ENCODE peak calls at places on chromosomes 5 and 9, in nine cellular contexts. N, F, U, Z, I, L, O, T and B are unnamed samples. For H3K4me1 and H3K27me3, the result is how much of the 10 kb centered on the place peaks cover.

GRCh38 chr5:10307206-10308148 is at the start of gene CMBL:
- DNase-seq in N (no peak), F (peak), U (peak), Z (peak), I (peak), L (peak), O (peak), T (peak), B (peak)

GRCh38 chr5:32092938-32093812 is 80.9 kb downstream of the GOLPH3 start:
- DNase-seq in N (peak), F (peak), U (peak), Z (peak), I (peak), L (peak), O (peak), T (peak), B (peak)

GRCh38 chr9:69471433-69471832 is 146.4 kb downstream of the ENTREP1 start:
- DNase-seq in N (no peak), F (no peak), U (no peak), Z (no peak), I (no peak), L (no peak), O (no peak), T (no peak), B (no peak)

GRCh38 chr9:686381-686813 is 155.1 kb upstream of the DMRT1 start:
- DNase-seq in N (no peak), F (no peak), U (peak), Z (no peak), I (peak), L (peak), O (no peak), T (no peak), B (no peak)

GRCh38 chr5:127419007-127419406 is 98.4 kb upstream of the PRRC1 start:
- DNase-seq in N (no peak), F (no peak), U (no peak), Z (no peak), I (no peak), L (no peak), O (no peak), T (no peak), B (no peak)

GRCh38 chr5:151592855-151593408 is 1.8 kb upstream of the FAT2 start:
- DNase-seq in N (no peak), F (no peak), U (no peak), Z (no peak), I (no peak), L (no peak), O (peak), T (no peak), B (no peak)

GRCh38 chr9:134174073-134174449 is 9.7 kb upstream of the RNU6ATAC start:
- DNase-seq in N (no peak), F (no peak), U (no peak), Z (no peak), I (no peak), L (no peak), O (no peak), T (no peak), B (no peak)

GRCh38 chr9:749712-750111 is 91.8 kb upstream of the DMRT1 start:
- DNase-seq in N (no peak), F (peak), U (no peak), Z (peak), I (no peak), L (no peak), O (no peak), T (no peak), B (no peak)

GRCh38 chr5:179271821-179272325 is 73.4 kb downstream of the ADAMTS2 start:
- DNase-seq in N (no peak), F (no peak), U (no peak), Z (no peak), I (peak), L (no peak), O (no peak), T (peak), B (peak)

GRCh38 chr9:16058131-16058549 is 505.3 kb downstream of the CCDC171 start:
- DNase-seq in N (no peak), F (no peak), U (peak), Z (peak), I (no peak), L (no peak), O (no peak), T (no peak), B (no peak)

GRCh38 chr5:141758316-141758965 is 76.4 kb upstream of the ARAP3 start:
- DNase-seq in N (peak), F (no peak), U (peak), Z (no peak), I (no peak), L (no peak), O (no peak), T (no peak), B (no peak)

GRCh38 chr5:107519900-107520354 is 150.8 kb downstream of the EFNA5 start:
- DNase-seq in N (peak), F (no peak), U (peak), Z (no peak), I (no peak), L (no peak), O (no peak), T (no peak), B (no peak)

GRCh38 chr9:121821326-121821725 is 169.9 kb downstream of the DAB2IP start:
- DNase-seq in N (no peak), F (no peak), U (no peak), Z (no peak), I (no peak), L (no peak), O (no peak), T (no peak), B (no peak)

GRCh38 chr9:93020785-93021670 is 37.5 kb upstream of the SUSD3 start:
- DNase-seq in N (no peak), F (no peak), U (no peak), Z (peak), I (no peak), L (no peak), O (no peak), T (no peak), B (no peak)

GRCh38 chr9:36082928-36083327 is 46.2 kb downstream of the RECK start:
- DNase-seq in N (no peak), F (no peak), U (no peak), Z (no peak), I (no peak), L (no peak), O (no peak), T (no peak), B (no peak)

GRCh38 chr5:111603446-111603827 is 91.1 kb upstream of the STARD4 start:
- DNase-seq in N (no peak), F (no peak), U (no peak), Z (no peak), I (no peak), L (no peak), O (no peak), T (no peak), B (no peak)

GRCh38 chr5:52693279-52693678 is 94.4 kb upstream of the ITGA1 start:
- DNase-seq in N (no peak), F (no peak), U (peak), Z (peak), I (peak), L (no peak), O (peak), T (no peak), B (peak)

DNA sequence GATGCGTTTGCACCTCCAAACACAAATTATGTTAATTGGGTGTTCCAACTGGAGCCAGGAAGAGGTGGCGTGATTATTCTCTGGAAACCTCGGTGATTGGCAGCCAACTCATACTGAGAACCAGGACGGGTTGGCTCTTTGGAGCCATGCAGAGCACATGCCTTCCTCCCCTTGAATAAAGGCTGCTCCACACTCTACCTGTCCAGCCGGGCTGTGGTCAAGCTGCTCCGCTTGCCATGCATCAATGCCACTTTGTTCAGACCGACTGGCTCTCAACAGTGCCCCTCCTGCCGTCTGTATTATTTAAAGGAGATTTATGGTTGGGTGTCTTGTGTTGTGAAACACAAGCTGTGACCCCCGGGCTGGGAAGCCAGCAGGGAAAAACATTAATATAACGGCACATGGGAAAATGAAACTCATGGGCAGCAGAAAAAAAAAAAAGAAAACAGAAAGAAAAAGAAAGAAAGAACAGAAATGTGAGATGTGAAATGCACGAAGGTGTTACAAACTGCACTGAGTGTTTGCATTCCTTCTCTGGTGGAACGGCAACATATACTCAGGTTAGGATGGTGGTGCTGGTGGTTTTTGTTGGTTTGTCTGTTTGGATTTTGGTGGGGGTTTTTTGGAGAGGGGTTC is 190.9 kb downstream of the EBF1 start:
- DNase-seq in N (no peak), F (no peak), U (no peak), Z (no peak), I (no peak), L (no peak), O (no peak), T (no peak), B (no peak)
- H3K4me1 ChIP-seq in N (under half), F (under half), U (under half), Z (under half), I (under half), L (under half), O (under half), T (under half), B (under half)

DNA sequence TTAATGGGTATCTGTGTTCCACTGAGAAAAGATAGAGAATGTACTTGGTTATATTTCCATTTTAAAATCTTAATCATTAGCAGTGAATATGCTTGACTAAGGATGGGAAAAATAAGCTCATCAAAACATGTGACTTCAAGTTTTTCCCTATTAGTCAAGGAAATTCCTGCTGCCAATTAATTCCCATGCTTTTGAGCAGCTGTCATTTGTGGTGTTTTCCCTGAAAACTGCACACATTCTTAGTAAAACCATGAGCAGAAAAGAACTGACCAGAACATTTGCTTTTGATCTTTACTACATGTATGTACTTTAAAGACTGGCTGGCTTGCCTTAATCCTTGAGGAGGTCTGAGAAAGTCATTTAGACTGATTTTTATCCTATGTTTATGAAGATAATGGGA is 75.2 kb downstream of the AOPEP start:
- DNase-seq in N (no peak), F (no peak), U (peak), Z (no peak), I (no peak), L (no peak), O (no peak), T (no peak), B (no peak)
- H3K27ac ChIP-seq in N (no peak), F (no peak), U (peak), Z (no peak), I (peak), L (peak), O (no peak), T (peak), B (no peak)

GRCh38 chr5:18236386-18236785 is 602.1 kb downstream of the TAF11L14 start:
- DNase-seq in N (no peak), F (no peak), U (peak), Z (no peak), I (no peak), L (no peak), O (no peak), T (no peak), B (no peak)
- H3K27me3 ChIP-seq in N (under half), F (under half), U (under half), Z (under half), I (under half), L (under half), O (under half), T (under half), B (under half)

GRCh38 chr9:136676920-136677686 is 10.2 kb downstream of the AGPAT2 start:
- DNase-seq in N (no peak), F (no peak), U (no peak), Z (no peak), I (no peak), L (no peak), O (no peak), T (no peak), B (no peak)

GRCh38 chr9:136674786-136675349 is 12.2 kb downstream of the EGFL7 start:
- DNase-seq in N (no peak), F (no peak), U (no peak), Z (no peak), I (peak), L (no peak), O (peak), T (no peak), B (no peak)

GRCh38 chr9:136675477-136676296 is 11.6 kb downstream of the AGPAT2 start:
- DNase-seq in N (no peak), F (no peak), U (no peak), Z (no peak), I (no peak), L (no peak), O (no peak), T (no peak), B (no peak)

GRCh38 chr9:136678034-136678433 is 9.2 kb downstream of the AGPAT2 start:
- DNase-seq in N (no peak), F (no peak), U (no peak), Z (no peak), I (no peak), L (no peak), O (no peak), T (no peak), B (no peak)

GRCh38 chr9:136676297-136676794 is 10.9 kb downstream of the AGPAT2 start:
- DNase-seq in N (no peak), F (no peak), U (no peak), Z (no peak), I (no peak), L (no peak), O (no peak), T (no peak), B (no peak)
- H3K4me1 ChIP-seq in N (under half), F (under half), U (under half), Z (under half), I (under half), L (under half), O (half or more), T (under half), B (under half)

GRCh38 chr5:119336262-119336661 is 19.6 kb upstream of the TNFAIP8 start:
- DNase-seq in N (no peak), F (peak), U (no peak), Z (no peak), I (no peak), L (no peak), O (no peak), T (no peak), B (no peak)
- H3K27ac ChIP-seq in N (no peak), F (peak), U (no peak), Z (peak), I (peak), L (no peak), O (no peak), T (no peak), B (no peak)

DNA sequence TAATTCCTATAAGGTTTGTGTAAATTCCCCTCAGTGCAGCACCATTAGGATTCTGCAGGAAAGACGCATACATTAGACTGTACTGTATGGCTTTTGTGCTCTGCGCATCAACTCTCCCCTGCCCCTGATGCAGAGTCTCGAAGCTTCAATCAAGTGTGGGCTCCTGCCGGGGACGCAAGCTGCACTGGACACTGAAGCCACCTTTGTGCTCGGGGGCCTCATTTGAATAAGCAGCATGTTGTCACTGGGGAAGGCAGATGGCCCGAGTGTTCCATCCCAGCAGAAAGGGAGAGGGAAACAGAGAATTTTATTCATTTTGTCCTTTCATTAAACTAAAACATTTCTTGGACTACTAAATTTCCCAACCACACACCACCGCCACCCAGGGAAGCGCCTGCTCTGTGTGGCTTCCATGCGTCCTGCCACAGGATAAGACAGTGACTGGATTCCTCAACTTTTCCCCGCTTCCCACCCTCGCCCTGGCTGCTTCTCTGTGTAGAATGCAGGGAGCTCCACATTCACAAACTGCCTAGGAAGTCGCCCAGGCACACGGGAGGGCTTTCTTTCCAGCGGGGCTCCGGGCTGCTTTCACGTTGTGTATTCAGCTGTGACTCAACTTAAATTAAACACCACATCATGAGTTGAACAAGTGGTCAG is 635.4 kb downstream of the IRX1 start:
- DNase-seq in N (peak), F (no peak), U (no peak), Z (no peak), I (no peak), L (no peak), O (no peak), T (no peak), B (no peak)
- H3K27me3 ChIP-seq in N (under half), F (under half), U (under half), Z (under half), I (under half), L (under half), O (under half), T (under half), B (under half)

GRCh38 chr9:37405764-37406380 is 16.6 kb upstream of the GRHPR start:
- DNase-seq in N (no peak), F (no peak), U (no peak), Z (no peak), I (no peak), L (no peak), O (no peak), T (no peak), B (no peak)
- H3K4me1 ChIP-seq in N (under half), F (under half), U (under half), Z (under half), I (under half), L (under half), O (under half), T (under half), B (under half)